ENCODE peak calls at places on chromosome 22, in six cellular contexts. X is adrenal gland; S is activated CD8-positive, alpha-beta memory T cell treated with anti-CD3 and anti-CD28 coated beads for 4 hours; O is T-helper 1 cell; I is HS-27A; T is activated CD4-positive, alpha-beta T cell treated with anti-CD3 and anti-CD28 coated beads, Interleukin-2, amount 50 U/mL, for 48 hours. Q is an unnamed sample.

GRCh38 chr22:23178512-23179254 is 1.6 kb upstream of the BCR start:
- DNase-seq in T (peak; percentile 68), S (no peak), O (peak; percentile 41), I (no peak), X (peak; percentile 74), Q (peak; percentile 57)

GRCh38 chr22:41367039-41367679 is 14.6 kb upstream of the TEF start:
- DNase-seq in S (no peak), X (peak; percentile 98), I (peak; percentile 64), O (no peak), T (peak; percentile 15), Q (peak; percentile 97)

GRCh38 chr22:41620646-41621098 is at the start of gene DESI1:
- DNase-seq in T (no peak), X (no peak), S (peak; percentile 5), O (no peak), I (no peak), Q (no peak)

GRCh38 chr22:30056015-30056414 is 24.2 kb upstream of the HORMAD2 start:
- DNase-seq in I (no peak), T (no peak), O (no peak), X (no peak), S (no peak), Q (no peak)

GRCh38 chr22:23782649-23783048 is 4.1 kb upstream of the SMARCB1 start:
- DNase-seq in I (no peak), X (no peak), O (no peak), S (no peak), T (no peak), Q (no peak)

GRCh38 chr22:49613871-49614270 is 213.8 kb downstream of the BRD1 start:
- DNase-seq in X (no peak), O (no peak), S (no peak), T (no peak), I (no peak), Q (no peak)

GRCh38 chr22:42901790-42902508 is 44.9 kb upstream of the ARFGAP3 start:
- DNase-seq in X (no peak), S (no peak), I (no peak), O (no peak), T (no peak), Q (peak; percentile 30)

GRCh38 chr22:46661221-46661851 is 41.1 kb downstream of the GRAMD4 start:
- DNase-seq in O (peak; percentile 67), T (peak; percentile 44), X (peak; percentile 90), I (no peak), S (no peak), Q (peak; percentile 16)

GRCh38 chr22:19184276-19184997 is 5.9 kb upstream of the SLC25A1 start:
- DNase-seq in I (no peak), X (no peak), S (no peak), O (no peak), T (no peak), Q (no peak)

GRCh38 chr22:41983516-41983915 is 14.3 kb downstream of the SEPTIN3 start:
- DNase-seq in S (no peak), I (no peak), O (no peak), X (no peak), T (no peak), Q (no peak)

GRCh38 chr22:38220653-38221386 is 19.0 kb downstream of the MAFF start:
- DNase-seq in T (no peak), O (no peak), S (no peak), X (no peak), I (no peak), Q (no peak)

GRCh38 chr22:36364255-36365019 is 23.3 kb downstream of the MYH9 start:
- DNase-seq in O (no peak), S (no peak), T (no peak), X (no peak), I (no peak), Q (peak; percentile 36)

GRCh38 chr22:23180893-23181762 is 819 bp downstream of the BCR start:
- DNase-seq in T (peak; percentile 27), S (no peak), I (no peak), X (peak; percentile 44), O (peak; percentile 34), Q (no peak)

GRCh38 chr22:44192098-44192810 is 11.5 kb downstream of the PARVG start:
- DNase-seq in S (no peak), O (peak; percentile 54), X (no peak), T (peak; percentile 46), I (no peak), Q (peak; percentile 59)

GRCh38 chr22:28986366-28986765 is 75.3 kb downstream of the C22orf31 start:
- DNase-seq in S (no peak), T (no peak), X (no peak), O (no peak), I (no peak), Q (no peak)

GRCh38 chr22:35349704-35350538 is 31.0 kb upstream of the HMOX1 start:
- DNase-seq in S (no peak), T (no peak), X (peak; percentile 55), I (no peak), O (no peak), Q (no peak)

GRCh38 chr22:40221055-40221414 is 43.3 kb downstream of the TNRC6B start:
- DNase-seq in I (no peak), O (no peak), S (no peak), T (no peak), X (no peak), Q (no peak)

GRCh38 chr22:17167486-17167885 is 8.4 kb upstream of the HDHD5 start:
- DNase-seq in T (no peak), S (no peak), O (no peak), X (peak; percentile 75), I (no peak), Q (no peak)

GRCh38 chr22:24329453-24329852 is 58.8 kb downstream of the SPECC1L start:
- DNase-seq in T (no peak), I (no peak), X (no peak), O (no peak), S (no peak), Q (no peak)

GRCh38 chr22:50691521-50691920 is 18.9 kb downstream of the SHANK3 start:
- DNase-seq in T (peak; percentile 38), S (no peak), X (peak; percentile 11), O (peak; percentile 37), I (peak; percentile 4), Q (peak; percentile 54)

GRCh38 chr22:48822278-48823233 is 1005.1 kb downstream of the BRD1 start:
- DNase-seq in S (no peak), I (no peak), O (no peak), T (no peak), X (no peak), Q (no peak)

GRCh38 chr22:48217596-48217995 is 1455.1 kb downstream of the TBC1D22A start:
- DNase-seq in I (no peak), S (no peak), O (no peak), T (no peak), X (no peak), Q (no peak)

GRCh38 chr22:30826670-30827355 is 132.1 kb downstream of the OSBP2 start:
- DNase-seq in S (no peak), X (no peak), I (no peak), T (no peak), O (no peak), Q (no peak)

GRCh38 chr22:39017596-39018365 is 3.1 kb upstream of the APOBEC3D start:
- DNase-seq in S (no peak), I (no peak), O (no peak), T (no peak), X (no peak), Q (no peak)

Q was measured in erythroblast.